ENCODE peak calls at places on chromosome 21, in nine cellular contexts. One of them, this sample, is unnamed.

GRCh38 chr21:23968722-23969647 is 1638.3 kb downstream of the MRPL39 start:
- DNase-seq in brain microvascular endothelial cell: peak; percentile 18
- DNase-seq in testis: peak; percentile 62
- DNase-seq in esophagus squamous epithelium: no peak
- DNase-seq in lung: no peak
- DNase-seq in pancreas: no peak
- DNase-seq in astrocyte: no peak
- DNase-seq in AG04450: peak; percentile 7
- DNase-seq in A549: peak; percentile 4
- DNase-seq in this sample: peak; percentile 35

GRCh38 chr21:31420354-31420753 is 76.3 kb upstream of the TIAM1 start:
- DNase-seq in astrocyte: no peak
- DNase-seq in lung: no peak
- DNase-seq in pancreas: no peak
- DNase-seq in brain microvascular endothelial cell: no peak
- DNase-seq in AG04450: no peak
- DNase-seq in esophagus squamous epithelium: no peak
- DNase-seq in testis: no peak
- DNase-seq in A549: no peak
- DNase-seq in this sample: no peak

GRCh38 chr21:41186763-41187536 is 19.0 kb downstream of the BACE2 start:
- DNase-seq in astrocyte: no peak
- DNase-seq in brain microvascular endothelial cell: no peak
- DNase-seq in esophagus squamous epithelium: no peak
- DNase-seq in testis: no peak
- DNase-seq in lung: no peak
- DNase-seq in AG04450: no peak
- DNase-seq in A549: no peak
- DNase-seq in pancreas: no peak
- DNase-seq in this sample: no peak

GRCh38 chr21:39054066-39054465 is 129.2 kb downstream of the PSMG1 start:
- DNase-seq in lung: no peak
- DNase-seq in astrocyte: no peak
- DNase-seq in AG04450: no peak
- DNase-seq in esophagus squamous epithelium: no peak
- DNase-seq in brain microvascular endothelial cell: no peak
- DNase-seq in testis: no peak
- DNase-seq in A549: no peak
- DNase-seq in pancreas: no peak
- DNase-seq in this sample: no peak

GRCh38 chr21:26127918-26128317 is 42.7 kb downstream of the APP start:
- DNase-seq in pancreas: no peak
- DNase-seq in AG04450: no peak
- DNase-seq in esophagus squamous epithelium: no peak
- DNase-seq in lung: no peak
- DNase-seq in A549: no peak
- DNase-seq in brain microvascular endothelial cell: peak; percentile 53
- DNase-seq in astrocyte: peak; percentile 55
- DNase-seq in testis: peak; percentile 47
- DNase-seq in this sample: no peak

GRCh38 chr21:41374177-41374712 is 12.4 kb downstream of the MX2 start:
- DNase-seq in AG04450: no peak
- DNase-seq in brain microvascular endothelial cell: no peak
- DNase-seq in A549: no peak
- DNase-seq in pancreas: no peak
- DNase-seq in testis: no peak
- DNase-seq in lung: no peak
- DNase-seq in astrocyte: no peak
- DNase-seq in esophagus squamous epithelium: no peak
- DNase-seq in this sample: no peak

GRCh38 chr21:40151611-40152010 is 284.4 kb downstream of the PCP4 start:
- DNase-seq in AG04450: no peak
- DNase-seq in testis: no peak
- DNase-seq in astrocyte: no peak
- DNase-seq in esophagus squamous epithelium: no peak
- DNase-seq in lung: no peak
- DNase-seq in brain microvascular endothelial cell: no peak
- DNase-seq in A549: no peak
- DNase-seq in pancreas: no peak
- DNase-seq in this sample: no peak

GRCh38 chr21:38196033-38196432 is 60.8 kb upstream of the KCNJ15 start:
- DNase-seq in lung: no peak
- DNase-seq in A549: no peak
- DNase-seq in testis: no peak
- DNase-seq in brain microvascular endothelial cell: no peak
- DNase-seq in pancreas: no peak
- DNase-seq in astrocyte: no peak
- DNase-seq in esophagus squamous epithelium: no peak
- DNase-seq in AG04450: no peak
- DNase-seq in this sample: no peak

GRCh38 chr21:45048026-45048698 is 26.2 kb upstream of the ADARB1 start:
- DNase-seq in esophagus squamous epithelium: no peak
- DNase-seq in pancreas: no peak
- DNase-seq in A549: no peak
- DNase-seq in lung: no peak
- DNase-seq in AG04450: no peak
- DNase-seq in brain microvascular endothelial cell: no peak
- DNase-seq in testis: no peak
- DNase-seq in astrocyte: no peak
- DNase-seq in this sample: no peak

GRCh38 chr21:45048968-45049367 is 25.4 kb upstream of the ADARB1 start:
- DNase-seq in astrocyte: no peak
- DNase-seq in lung: no peak
- DNase-seq in esophagus squamous epithelium: no peak
- DNase-seq in AG04450: no peak
- DNase-seq in testis: no peak
- DNase-seq in brain microvascular endothelial cell: no peak
- DNase-seq in pancreas: no peak
- DNase-seq in A549: no peak
- DNase-seq in this sample: no peak

GRCh38 chr21:45050361-45050785 is 24.0 kb upstream of the ADARB1 start:
- DNase-seq in esophagus squamous epithelium: no peak
- DNase-seq in pancreas: no peak
- DNase-seq in brain microvascular endothelial cell: peak; percentile 80
- DNase-seq in A549: no peak
- DNase-seq in AG04450: no peak
- DNase-seq in testis: no peak
- DNase-seq in lung: no peak
- DNase-seq in astrocyte: no peak
- DNase-seq in this sample: no peak

GRCh38 chr21:45050786-45051489 is 23.4 kb upstream of the ADARB1 start:
- DNase-seq in esophagus squamous epithelium: no peak
- DNase-seq in astrocyte: peak; percentile 73
- DNase-seq in lung: no peak
- DNase-seq in pancreas: no peak
- DNase-seq in A549: peak; percentile 55
- DNase-seq in brain microvascular endothelial cell: peak; percentile 95
- DNase-seq in testis: no peak
- DNase-seq in AG04450: peak; percentile 92
- DNase-seq in this sample: no peak

DNA sequence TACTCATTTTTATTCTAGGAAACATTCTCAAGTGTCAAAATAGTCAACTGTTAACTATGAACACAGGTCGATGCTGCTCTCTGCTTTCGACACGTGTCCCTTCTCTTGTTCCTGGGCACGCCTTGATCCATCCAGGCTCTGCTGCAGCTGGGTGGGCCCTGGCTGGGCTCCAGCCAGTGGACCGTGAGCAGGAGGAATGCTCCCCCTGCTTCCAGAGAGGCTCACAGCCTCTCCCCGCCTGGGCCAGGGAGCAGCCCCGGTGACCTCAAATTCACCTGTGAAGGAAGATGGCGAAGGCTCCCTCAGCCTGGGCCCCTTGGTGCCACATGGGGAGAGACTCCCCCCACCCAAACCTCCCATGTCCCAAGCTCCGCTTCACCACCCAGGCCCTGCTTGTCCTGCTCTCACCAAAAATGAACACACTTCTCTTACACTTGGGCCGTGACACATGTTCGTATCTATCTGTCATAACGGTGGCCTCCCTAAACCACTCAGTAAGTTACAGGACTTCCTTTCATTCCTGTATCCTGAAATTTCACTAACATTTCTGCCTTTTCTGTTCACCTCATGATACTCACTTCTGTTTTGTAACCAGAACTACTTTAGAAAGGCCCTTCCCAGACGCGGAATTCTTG is 24.5 kb upstream of the ADARB1 start:
- DNase-seq in A549: no peak
- DNase-seq in lung: no peak
- DNase-seq in brain microvascular endothelial cell: peak; percentile 18
- DNase-seq in astrocyte: no peak
- DNase-seq in testis: no peak
- DNase-seq in AG04450: no peak
- DNase-seq in esophagus squamous epithelium: no peak
- DNase-seq in pancreas: no peak
- DNase-seq in this sample: peak; percentile 24
- H3K27ac ChIP-seq in A549: peak overlapping the region; percentile 74
- H3K27ac ChIP-seq in lung: no peak overlapping the region
- H3K27ac ChIP-seq in brain microvascular endothelial cell: peak overlapping the region; percentile 96
- H3K27ac ChIP-seq in astrocyte: peak overlapping the region; percentile 62
- H3K27ac ChIP-seq in testis: no peak overlapping the region
- H3K27ac ChIP-seq in AG04450: peak overlapping the region; percentile 98
- H3K27ac ChIP-seq in esophagus squamous epithelium: peak overlapping the region; percentile 85
- H3K27ac ChIP-seq in pancreas: no peak overlapping the region
- H3K27ac ChIP-seq in this sample: no peak overlapping the region

GRCh38 chr21:27498025-27498424 is 531.1 kb upstream of the ADAMTS5 start:
- DNase-seq in testis: no peak
- DNase-seq in pancreas: no peak
- DNase-seq in lung: no peak
- DNase-seq in brain microvascular endothelial cell: no peak
- DNase-seq in astrocyte: no peak
- DNase-seq in esophagus squamous epithelium: no peak
- DNase-seq in A549: no peak
- DNase-seq in AG04450: no peak
- DNase-seq in this sample: no peak

GRCh38 chr21:27505516-27505915 is 538.6 kb upstream of the ADAMTS5 start:
- DNase-seq in testis: no peak
- DNase-seq in pancreas: no peak
- DNase-seq in astrocyte: peak; percentile 73
- DNase-seq in lung: no peak
- DNase-seq in A549: no peak
- DNase-seq in esophagus squamous epithelium: no peak
- DNase-seq in brain microvascular endothelial cell: no peak
- DNase-seq in AG04450: peak; percentile 52
- DNase-seq in this sample: no peak

GRCh38 chr21:27507695-27508094 is 540.8 kb upstream of the ADAMTS5 start:
- DNase-seq in A549: no peak
- DNase-seq in testis: no peak
- DNase-seq in esophagus squamous epithelium: no peak
- DNase-seq in AG04450: no peak
- DNase-seq in astrocyte: no peak
- DNase-seq in brain microvascular endothelial cell: no peak
- DNase-seq in pancreas: no peak
- DNase-seq in lung: no peak
- DNase-seq in this sample: no peak

GRCh38 chr21:27502801-27503200 is 535.9 kb upstream of the ADAMTS5 start:
- DNase-seq in esophagus squamous epithelium: no peak
- DNase-seq in brain microvascular endothelial cell: no peak
- DNase-seq in AG04450: no peak
- DNase-seq in pancreas: no peak
- DNase-seq in testis: no peak
- DNase-seq in astrocyte: no peak
- DNase-seq in lung: no peak
- DNase-seq in A549: no peak
- DNase-seq in this sample: no peak
- TF ChIP-seq CTCF in esophagus squamous epithelium: no peak
- TF ChIP-seq CTCF in brain microvascular endothelial cell: no peak
- TF ChIP-seq CTCF in AG04450: no peak
- TF ChIP-seq CTCF in pancreas: no peak
- TF ChIP-seq CTCF in testis: no peak
- TF ChIP-seq CTCF in astrocyte: no peak
- TF ChIP-seq CTCF in lung: no peak
- TF ChIP-seq CTCF in A549: no peak
- TF ChIP-seq CTCF in this sample: no peak

GRCh38 chr21:32974653-32975052 is 51.1 kb upstream of the OLIG2 start:
- DNase-seq in AG04450: no peak
- DNase-seq in astrocyte: no peak
- DNase-seq in pancreas: no peak
- DNase-seq in A549: no peak
- DNase-seq in lung: no peak
- DNase-seq in esophagus squamous epithelium: no peak
- DNase-seq in testis: no peak
- DNase-seq in brain microvascular endothelial cell: no peak
- DNase-seq in this sample: no peak

GRCh38 chr21:32978346-32979270 is 47.1 kb upstream of the OLIG2 start:
- DNase-seq in AG04450: no peak
- DNase-seq in esophagus squamous epithelium: no peak
- DNase-seq in testis: no peak
- DNase-seq in brain microvascular endothelial cell: no peak
- DNase-seq in astrocyte: no peak
- DNase-seq in A549: no peak
- DNase-seq in pancreas: no peak
- DNase-seq in lung: no peak
- DNase-seq in this sample: peak; percentile 54

GRCh38 chr21:32977216-32977615 is 48.5 kb upstream of the OLIG2 start:
- DNase-seq in AG04450: no peak
- DNase-seq in testis: no peak
- DNase-seq in esophagus squamous epithelium: no peak
- DNase-seq in astrocyte: no peak
- DNase-seq in brain microvascular endothelial cell: no peak
- DNase-seq in lung: no peak
- DNase-seq in A549: no peak
- DNase-seq in pancreas: no peak
- DNase-seq in this sample: no peak

GRCh38 chr21:32975811-32976507 is 49.8 kb upstream of the OLIG2 start:
- DNase-seq in AG04450: no peak
- DNase-seq in astrocyte: no peak
- DNase-seq in testis: no peak
- DNase-seq in A549: no peak
- DNase-seq in pancreas: no peak
- DNase-seq in esophagus squamous epithelium: no peak
- DNase-seq in lung: no peak
- DNase-seq in brain microvascular endothelial cell: no peak
- DNase-seq in this sample: no peak

GRCh38 chr21:32976791-32977190 is 48.9 kb upstream of the OLIG2 start:
- DNase-seq in lung: no peak
- DNase-seq in A549: no peak
- DNase-seq in pancreas: no peak
- DNase-seq in brain microvascular endothelial cell: no peak
- DNase-seq in AG04450: no peak
- DNase-seq in testis: no peak
- DNase-seq in astrocyte: no peak
- DNase-seq in esophagus squamous epithelium: no peak
- DNase-seq in this sample: no peak
- H3K27ac ChIP-seq in lung: no peak overlapping the region
- H3K27ac ChIP-seq in A549: no peak overlapping the region
- H3K27ac ChIP-seq in pancreas: no peak overlapping the region
- H3K27ac ChIP-seq in brain microvascular endothelial cell: no peak overlapping the region
- H3K27ac ChIP-seq in AG04450: no peak overlapping the region
- H3K27ac ChIP-seq in testis: no peak overlapping the region
- H3K27ac ChIP-seq in astrocyte: no peak overlapping the region
- H3K27ac ChIP-seq in esophagus squamous epithelium: no peak overlapping the region
- H3K27ac ChIP-seq in this sample: no peak overlapping the region

GRCh38 chr21:36690637-36691538 is 8.0 kb upstream of the SIM2 start:
- DNase-seq in pancreas: no peak
- DNase-seq in testis: no peak
- DNase-seq in brain microvascular endothelial cell: no peak
- DNase-seq in esophagus squamous epithelium: no peak
- DNase-seq in AG04450: no peak
- DNase-seq in astrocyte: no peak
- DNase-seq in A549: no peak
- DNase-seq in lung: no peak
- DNase-seq in this sample: peak; percentile 25
- TF ChIP-seq CTCF in pancreas: no peak
- TF ChIP-seq CTCF in testis: no peak
- TF ChIP-seq CTCF in brain microvascular endothelial cell: no peak
- TF ChIP-seq CTCF in esophagus squamous epithelium: no peak
- TF ChIP-seq CTCF in AG04450: no peak
- TF ChIP-seq CTCF in astrocyte: no peak
- TF ChIP-seq CTCF in A549: no peak
- TF ChIP-seq CTCF in lung: no peak
- TF ChIP-seq CTCF in this sample: no peak

This sample was measured in neural progenitor cell.